ENCODE peak calls at places on chromosomes 1 and 21, in ten cellular contexts. L, Z, J, D, N, V, H, B, S and M are unnamed samples.

GRCh38 chr1:8370046-8370881 is 52.4 kb downstream of the SLC45A1 start:
- DNase-seq in H (no peak), D (no peak), V (no peak), L (no peak), Z (no peak), J (peak), S (no peak), N (no peak), B (peak), M (no peak)

GRCh38 chr1:36161656-36162531 is 5.9 kb downstream of the MAP7D1 start:
- DNase-seq in D (peak), S (no peak), N (peak), L (no peak), V (peak), H (no peak), B (peak), Z (peak), J (no peak), M (no peak)

GRCh38 chr21:32411366-32412161 is 942 bp upstream of the EVA1C start:
- DNase-seq in D (peak), B (peak), J (peak), Z (peak), S (peak), L (no peak), V (peak), N (peak), H (peak), M (no peak)

GRCh38 chr1:200959341-200959985 is 64.1 kb downstream of the KIF21B start:
- DNase-seq in V (no peak), D (no peak), Z (no peak), J (no peak), H (no peak), B (peak), N (no peak), L (peak), S (no peak), M (no peak)

GRCh38 chr1:240914506-240914905 is 302.6 kb upstream of the GREM2 start:
- DNase-seq in L (no peak), V (no peak), H (no peak), S (no peak), N (no peak), B (no peak), D (no peak), Z (no peak), J (no peak), M (no peak)

GRCh38 chr21:37562920-37563640 is 196.5 kb downstream of the DYRK1A start:
- DNase-seq in L (peak), S (peak), B (no peak), H (no peak), V (no peak), N (no peak), J (no peak), D (peak), Z (peak), M (no peak)

GRCh38 chr1:113018911-113019310 is 54.1 kb upstream of the LRIG2 start:
- DNase-seq in B (no peak), L (no peak), N (no peak), V (no peak), Z (no peak), H (no peak), D (no peak), J (no peak), S (no peak), M (no peak)

GRCh38 chr21:26769613-26770188 is 75.5 kb downstream of the ADAMTS1 start:
- DNase-seq in D (no peak), B (no peak), N (peak), L (peak), S (peak), J (peak), H (peak), Z (peak), V (peak), M (peak)

GRCh38 chr1:239719642-239720258 is 333.4 kb downstream of the CHRM3 start:
- DNase-seq in D (peak), J (no peak), V (no peak), L (no peak), B (no peak), N (no peak), S (no peak), Z (no peak), H (no peak), M (no peak)

DNA sequence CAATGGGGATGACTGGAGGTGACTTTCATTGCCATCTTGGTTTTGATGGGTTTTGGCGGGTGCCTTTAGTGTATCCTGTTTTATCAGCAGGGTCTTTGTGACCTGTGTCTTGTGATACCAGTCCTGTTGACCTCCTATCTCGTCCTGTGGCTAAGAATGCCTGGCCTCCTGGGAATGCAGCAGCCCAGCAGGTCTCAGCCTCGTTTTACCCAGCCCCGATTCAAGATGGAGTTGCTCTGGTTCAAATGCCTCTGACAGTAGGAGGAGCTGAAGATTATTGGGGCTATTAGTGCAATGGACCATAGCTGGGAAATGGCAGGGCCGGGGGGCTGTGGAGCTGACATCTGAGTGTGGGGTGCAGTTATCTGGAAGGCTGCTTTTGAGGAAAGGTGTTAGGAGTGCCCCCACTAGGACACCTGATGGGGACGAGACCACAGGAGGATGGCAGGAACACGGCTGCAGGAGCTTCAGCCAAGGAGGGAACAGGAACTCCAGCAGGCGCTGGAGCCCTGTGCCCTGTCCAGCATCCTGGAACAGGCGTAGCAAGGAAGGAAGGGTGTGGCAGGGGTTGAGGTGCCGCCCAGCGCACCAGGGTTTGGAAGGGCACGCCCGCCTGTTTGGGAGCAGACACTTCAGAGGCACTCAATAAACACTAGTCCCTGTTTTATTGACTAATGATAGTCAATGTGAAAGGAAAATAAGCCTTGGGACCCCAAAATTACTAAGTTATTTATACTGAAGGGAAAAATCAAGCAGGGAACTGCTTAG is 15.3 kb upstream of the AGPAT3 start:
- DNase-seq in H (no peak), V (no peak), Z (no peak), J (no peak), D (no peak), S (no peak), B (no peak), N (no peak), L (no peak), M (no peak)
- TF ChIP-seq CTCF in H (no peak), V (no peak), Z (no peak), J (no peak), D (no peak), S (no peak), B (no peak), N (no peak), L (no peak), M (no peak)

GRCh38 chr1:247855911-247856310 is 1.1 kb upstream of the TRIM58 start:
- DNase-seq in J (no peak), S (no peak), L (no peak), Z (no peak), N (no peak), D (no peak), V (no peak), B (no peak), H (no peak), M (no peak)

GRCh38 chr1:247862756-247863155 is 5.8 kb downstream of the TRIM58 start:
- DNase-seq in B (no peak), S (no peak), H (no peak), L (no peak), Z (no peak), J (no peak), D (no peak), N (no peak), V (no peak), M (no peak)

GRCh38 chr1:247857986-247858356 is 984 bp downstream of the TRIM58 start:
- DNase-seq in D (no peak), N (no peak), V (no peak), L (no peak), B (no peak), S (no peak), H (no peak), J (no peak), Z (no peak), M (no peak)

GRCh38 chr1:247854899-247855545 is 2.0 kb upstream of the TRIM58 start:
- DNase-seq in S (no peak), J (no peak), N (no peak), Z (no peak), D (no peak), L (no peak), V (no peak), H (no peak), B (no peak), M (no peak)

DNA sequence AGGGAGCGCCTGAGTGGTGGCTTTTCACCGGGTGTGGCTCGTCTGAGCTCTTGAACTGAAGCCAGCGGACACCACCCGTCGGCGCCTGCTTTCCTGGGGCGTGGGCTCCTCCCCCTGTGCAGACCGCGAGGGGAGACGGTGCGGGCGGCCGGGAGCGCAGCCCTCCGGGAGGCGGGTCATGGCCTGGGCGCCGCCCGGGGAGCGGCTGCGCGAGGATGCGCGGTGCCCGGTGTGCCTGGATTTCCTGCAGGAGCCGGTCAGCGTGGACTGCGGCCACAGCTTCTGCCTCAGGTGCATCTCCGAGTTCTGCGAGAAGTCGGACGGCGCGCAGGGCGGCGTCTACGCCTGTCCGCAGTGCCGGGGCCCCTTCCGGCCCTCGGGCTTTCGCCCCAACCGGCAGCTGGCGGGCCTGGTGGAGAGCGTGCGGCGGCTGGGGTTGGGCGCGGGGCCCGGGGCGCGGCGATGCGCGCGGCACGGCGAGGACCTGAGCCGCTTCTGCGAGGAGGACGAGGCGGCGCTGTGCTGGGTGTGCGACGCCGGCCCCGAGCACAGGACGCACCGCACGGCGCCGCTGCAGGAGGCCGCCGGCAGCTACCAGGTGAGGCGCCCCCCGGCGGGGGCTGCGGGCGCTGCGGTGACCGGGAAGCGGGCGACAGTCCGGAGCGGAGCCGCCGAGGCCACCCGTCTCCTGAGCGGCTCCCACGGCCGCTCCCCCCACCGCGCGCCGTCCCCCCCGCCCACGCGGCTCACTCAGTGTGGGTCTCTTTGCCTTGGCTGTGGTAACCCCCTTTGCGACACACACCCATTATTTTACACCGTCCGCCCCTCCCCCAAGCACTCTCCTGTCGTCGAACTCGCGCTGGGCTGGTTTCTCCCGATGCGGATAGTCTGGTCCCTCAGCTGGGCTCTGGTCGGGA is at the start of gene TRIM58:
- DNase-seq in S (no peak), J (no peak), D (no peak), B (no peak), H (no peak), Z (no peak), L (peak), V (no peak), N (no peak), M (no peak)
- TF ChIP-seq CTCF in S (no peak), J (no peak), D (no peak), B (peak), H (no peak), Z (no peak), L (peak), V (no peak), N (no peak), M (no peak)

GRCh38 chr21:24147674-24148073 is 1459.6 kb downstream of the MRPL39 start:
- DNase-seq in Z (no peak), S (no peak), L (no peak), V (no peak), D (no peak), H (no peak), B (no peak), J (no peak), N (no peak), M (no peak)
- TF ChIP-seq CTCF in Z (no peak), S (no peak), L (no peak), V (no peak), D (no peak), H (no peak), B (no peak), J (no peak), N (no peak), M (no peak)

GRCh38 chr1:20184481-20184900 is 1.4 kb upstream of the UBXN10 start:
- DNase-seq in S (no peak), B (no peak), V (no peak), N (peak), H (no peak), L (no peak), Z (peak), J (no peak), D (no peak), M (no peak)
- TF ChIP-seq CTCF in S (no peak), B (peak), V (no peak), N (no peak), H (no peak), L (no peak), Z (no peak), J (no peak), D (no peak), M (no peak)

GRCh38 chr1:90612033-90612432 is 105.1 kb downstream of the BARHL2 start:
- DNase-seq in D (no peak), Z (no peak), B (no peak), N (no peak), H (no peak), V (no peak), S (no peak), L (no peak), J (no peak), M (no peak)

GRCh38 chr1:90613371-90613770 is 103.7 kb downstream of the BARHL2 start:
- DNase-seq in D (no peak), L (no peak), B (no peak), S (no peak), N (no peak), J (no peak), H (no peak), V (no peak), Z (no peak), M (no peak)

GRCh38 chr1:90614872-90615271 is 102.2 kb downstream of the BARHL2 start:
- DNase-seq in V (no peak), J (no peak), B (no peak), S (no peak), Z (no peak), L (no peak), D (no peak), N (no peak), H (no peak), M (no peak)

GRCh38 chr1:90616395-90616794 is 100.7 kb downstream of the BARHL2 start:
- DNase-seq in B (peak), V (no peak), L (peak), Z (no peak), D (no peak), N (peak), S (no peak), H (no peak), J (no peak), M (no peak)
- TF ChIP-seq CTCF in B (peak), V (no peak), L (peak), Z (no peak), D (no peak), N (peak), S (no peak), H (no peak), J (peak), M (no peak)

GRCh38 chr1:121525355-121525754 is 340.6 kb downstream of the SRGAP2C start:
- DNase-seq in D (no peak), J (no peak), H (no peak), V (no peak), B (no peak), S (no peak), Z (no peak), N (no peak), L (no peak), M (no peak)
- TF ChIP-seq CTCF in D (no peak), J (no peak), H (no peak), V (no peak), B (no peak), S (no peak), Z (no peak), N (no peak), L (no peak), M (no peak)